ENCODE peak calls at places on chromosomes 11 and 22, in eight cellular contexts. X is colonic mucosa, G is lower lobe of right lung, B is neural progenitor cell, L is HCT116, E is neuronal stem cell, Q is heart right ventricle, D is fibroblast of lung. K is an unnamed sample.

GRCh38 chr22:20953668-20954500 is 13.2 kb upstream of the AIFM3 start:
- DNase-seq in B (no peak), X (no peak), D (peak), Q (no peak), E (no peak), L (no peak), G (no peak), K (no peak)

GRCh38 chr11:20397281-20397680 is 9.8 kb downstream of the PRMT3 start:
- DNase-seq in D (peak), X (no peak), Q (no peak), B (peak), G (no peak), E (no peak), L (peak), K (no peak)

GRCh38 chr22:39994566-39995345 is at the start of gene FAM83F:
- DNase-seq in D (no peak), E (no peak), L (peak), B (peak), X (peak), G (peak), Q (peak), K (no peak)

GRCh38 chr11:118436639-118437045 is 350 bp downstream of the KMT2A start:
- DNase-seq in Q (peak), L (no peak), D (peak), E (peak), B (no peak), X (no peak), G (peak), K (no peak)

GRCh38 chr11:75576445-75577049 is 14.5 kb downstream of the SERPINH1 start:
- DNase-seq in Q (no peak), L (no peak), G (peak), X (no peak), D (peak), E (no peak), B (no peak), K (peak)

GRCh38 chr11:4511846-4512245 is 29.4 kb downstream of the OR52K1 start:
- DNase-seq in L (no peak), B (no peak), D (no peak), X (no peak), Q (no peak), G (no peak), E (no peak), K (no peak)

GRCh38 chr11:121104223-121104831 is 3.3 kb downstream of the TECTA start:
- DNase-seq in E (no peak), L (no peak), B (no peak), D (no peak), Q (peak), G (no peak), X (no peak), K (no peak)

GRCh38 chr11:3123316-3123715 is 41.8 kb downstream of the OSBPL5 start:
- DNase-seq in L (no peak), B (no peak), G (peak), Q (peak), X (peak), E (no peak), D (peak), K (no peak)

GRCh38 chr22:27603823-27604190 is 197.7 kb downstream of the MN1 start:
- DNase-seq in D (peak), G (no peak), B (peak), X (no peak), L (no peak), E (no peak), Q (no peak), K (no peak)

GRCh38 chr11:27902981-27903624 is 202.8 kb upstream of the BDNF start:
- DNase-seq in D (peak), B (no peak), G (no peak), X (no peak), E (no peak), Q (no peak), L (no peak), K (no peak)

GRCh38 chr22:41305646-41306045 is 4.3 kb downstream of the ZC3H7B start:
- DNase-seq in D (peak), G (no peak), Q (no peak), E (no peak), X (no peak), L (no peak), B (no peak), K (peak)

GRCh38 chr22:46994265-46994664 is 231.8 kb downstream of the TBC1D22A start:
- DNase-seq in X (no peak), G (no peak), E (no peak), B (no peak), Q (no peak), L (no peak), D (no peak), K (no peak)

GRCh38 chr22:43829904-43830851 is 18.1 kb upstream of the EFCAB6 start:
- DNase-seq in L (no peak), E (no peak), G (peak), B (no peak), X (no peak), D (peak), Q (peak), K (no peak)

GRCh38 chr22:38317995-38318715 is 922 bp upstream of the CSNK1E start:
- DNase-seq in D (peak), Q (peak), B (peak), X (peak), L (peak), E (no peak), G (peak), K (peak)

GRCh38 chr11:3109921-3110706 is 52.9 kb upstream of the CARS1 start:
- DNase-seq in B (peak), Q (peak), E (no peak), D (no peak), G (peak), X (no peak), L (peak), K (peak)

GRCh38 chr11:103494491-103494890 is 385.3 kb downstream of the DYNC2H1 start:
- DNase-seq in Q (no peak), L (no peak), G (no peak), B (no peak), D (no peak), E (no peak), X (no peak), K (no peak)

GRCh38 chr11:44036811-44037657 is 10.7 kb upstream of the ACCSL start:
- DNase-seq in G (peak), L (peak), X (peak), E (peak), B (peak), D (peak), Q (peak), K (peak)
- H3K27ac ChIP-seq in G (no peak), L (no peak), X (no peak), E (no peak), B (no peak), D (no peak), Q (no peak), K (no peak)

DNA sequence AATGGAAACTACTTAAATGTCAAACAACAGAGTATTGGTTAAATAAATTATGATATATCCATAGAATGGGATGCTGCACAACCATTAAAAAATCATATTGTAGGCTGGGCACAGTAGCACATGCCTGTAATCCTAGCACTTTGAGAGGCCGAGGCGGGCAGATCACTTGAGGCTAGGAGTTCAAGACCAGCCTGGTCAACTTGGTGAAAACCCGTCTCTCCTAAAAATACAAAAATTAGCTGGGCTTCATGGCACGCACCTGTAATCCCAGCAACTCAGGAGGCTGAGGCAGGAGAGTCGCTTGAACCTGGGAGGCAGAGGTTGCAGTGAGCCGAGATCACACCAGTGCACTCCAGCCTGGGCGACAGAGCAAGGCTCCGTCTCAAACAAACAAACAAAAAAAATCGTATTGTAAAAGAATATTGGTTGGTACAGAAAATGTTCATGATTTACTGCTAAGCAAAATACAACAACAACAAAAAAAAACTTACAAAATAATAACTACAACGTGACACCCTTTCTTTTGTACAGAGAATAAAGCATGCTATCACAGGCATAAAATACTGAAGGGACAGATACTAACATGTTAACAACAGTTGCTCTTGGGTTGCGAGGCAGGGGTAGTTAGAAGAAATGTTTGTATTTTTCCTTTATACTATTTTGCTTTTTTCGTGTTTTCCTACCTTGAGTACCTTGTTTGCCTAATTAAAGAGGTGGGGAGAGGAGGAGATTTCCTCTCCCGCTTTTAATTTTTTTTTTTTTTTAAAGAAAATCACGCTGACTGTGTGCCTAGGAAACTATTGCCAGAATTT is 21.3 kb upstream of the RRAS2 start:
- DNase-seq in D (no peak), Q (no peak), G (no peak), X (no peak), L (no peak), B (no peak), E (no peak), K (no peak)
- H3K27ac ChIP-seq in D (no peak), Q (no peak), G (peak), X (no peak), L (no peak), B (no peak), E (no peak), K (no peak)

GRCh38 chr22:33512961-33513360 is 407.3 kb downstream of the LARGE1 start:
- DNase-seq in X (no peak), L (no peak), E (no peak), Q (no peak), B (peak), D (peak), G (no peak), K (no peak)
- H3K27ac ChIP-seq in X (no peak), L (no peak), E (no peak), Q (no peak), B (peak), D (no peak), G (no peak), K (no peak)

GRCh38 chr11:16924826-16925494 is 89.3 kb downstream of the PLEKHA7 start:
- DNase-seq in Q (peak), E (peak), B (peak), G (peak), X (peak), L (peak), D (peak), K (peak)
- H3K27ac ChIP-seq in Q (peak), E (no peak), B (no peak), G (peak), X (peak), L (peak), D (no peak), K (peak)

DNA sequence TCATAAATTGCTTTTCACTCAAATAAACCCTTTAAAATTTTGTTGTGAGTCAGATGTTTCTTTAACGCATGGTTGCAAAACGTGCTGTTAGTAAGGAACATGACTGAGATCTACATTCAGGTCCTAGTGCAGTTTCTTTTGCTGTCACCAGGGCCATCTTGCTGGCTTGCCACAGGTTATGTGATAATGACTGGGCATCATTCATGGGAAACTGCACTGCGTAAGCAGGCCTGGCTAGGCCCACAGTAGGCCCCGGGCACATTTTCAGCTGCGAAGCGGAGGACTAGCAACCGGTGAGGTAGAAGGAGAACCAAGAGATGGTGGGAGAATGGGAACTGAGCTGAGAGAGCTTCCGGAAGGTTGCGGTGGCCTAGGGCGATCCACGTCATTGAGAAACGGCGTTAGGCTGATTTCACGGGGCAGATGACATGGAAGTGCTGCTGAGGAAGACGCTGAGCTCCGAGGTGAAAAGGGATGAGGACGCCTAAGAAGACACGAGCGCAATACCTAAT is 3.2 kb upstream of the KLHDC7B start:
- DNase-seq in L (no peak), B (no peak), E (no peak), X (no peak), Q (no peak), G (no peak), D (no peak), K (no peak)
- H3K27ac ChIP-seq in L (no peak), B (no peak), E (no peak), X (peak), Q (peak), G (peak), D (no peak), K (peak)

DNA sequence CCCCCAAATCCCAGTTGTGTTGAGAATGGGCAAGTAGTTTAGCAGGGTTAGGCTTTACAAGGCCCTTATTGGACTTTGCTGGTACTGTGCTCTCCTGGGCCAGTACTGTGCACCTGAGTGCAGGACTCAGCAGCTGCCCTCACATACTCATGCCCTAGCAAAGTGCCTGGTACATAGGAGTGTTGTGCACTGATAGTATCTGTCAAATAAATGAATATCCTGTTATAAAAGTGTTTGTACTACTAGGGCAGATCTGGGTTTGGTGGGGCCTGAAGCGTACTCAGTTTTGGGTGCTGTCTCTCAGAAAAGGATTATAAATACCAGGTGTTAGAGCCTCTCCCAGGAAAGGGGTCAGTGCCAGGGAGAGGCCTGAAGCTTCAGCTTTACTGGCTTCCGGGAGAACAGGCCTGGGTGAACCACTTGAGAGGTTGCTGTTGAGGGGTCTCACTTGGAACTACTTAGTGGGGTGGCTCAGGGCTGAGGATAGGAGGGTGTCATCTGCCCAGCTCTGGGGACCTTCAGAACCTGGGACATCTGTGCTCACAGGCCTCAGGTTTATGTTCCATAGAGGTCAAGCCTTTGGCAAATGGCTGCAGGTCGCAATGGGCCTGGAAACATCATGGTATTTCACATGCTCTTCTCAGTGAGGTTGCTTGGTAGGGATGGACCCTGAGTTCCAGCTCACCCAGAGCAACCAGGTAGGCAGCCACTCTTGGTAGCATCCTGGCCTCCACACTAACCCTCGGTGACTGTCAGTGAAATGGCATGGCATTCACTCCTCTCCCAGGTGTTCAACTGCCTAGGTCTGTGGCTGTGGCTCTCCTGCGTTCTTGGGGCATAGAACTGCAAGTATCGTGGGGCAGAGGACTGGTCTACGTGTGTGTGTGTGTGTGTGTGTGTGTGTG is 106.1 kb downstream of the ZBTB16 start:
- DNase-seq in G (no peak), D (no peak), B (no peak), X (no peak), L (no peak), Q (no peak), E (no peak), K (no peak)
- H3K27ac ChIP-seq in G (peak), D (no peak), B (no peak), X (peak), L (no peak), Q (peak), E (no peak), K (no peak)

GRCh38 chr11:65295571-65296338 is 18.9 kb upstream of the CDC42EP2 start:
- DNase-seq in L (no peak), Q (no peak), G (no peak), B (no peak), D (no peak), E (no peak), X (no peak), K (no peak)

GRCh38 chr11:65295001-65295400 is 19.7 kb upstream of the CDC42EP2 start:
- DNase-seq in G (no peak), X (no peak), D (no peak), E (no peak), B (no peak), L (no peak), Q (no peak), K (no peak)

GRCh38 chr11:65292866-65293265 is 21.8 kb upstream of the CDC42EP2 start:
- DNase-seq in Q (no peak), B (no peak), D (no peak), X (no peak), E (no peak), L (no peak), G (no peak), K (no peak)

GRCh38 chr11:65291613-65292012 is 23.1 kb upstream of the CDC42EP2 start:
- DNase-seq in G (no peak), D (peak), B (no peak), E (no peak), L (no peak), X (no peak), Q (no peak), K (peak)

DNA sequence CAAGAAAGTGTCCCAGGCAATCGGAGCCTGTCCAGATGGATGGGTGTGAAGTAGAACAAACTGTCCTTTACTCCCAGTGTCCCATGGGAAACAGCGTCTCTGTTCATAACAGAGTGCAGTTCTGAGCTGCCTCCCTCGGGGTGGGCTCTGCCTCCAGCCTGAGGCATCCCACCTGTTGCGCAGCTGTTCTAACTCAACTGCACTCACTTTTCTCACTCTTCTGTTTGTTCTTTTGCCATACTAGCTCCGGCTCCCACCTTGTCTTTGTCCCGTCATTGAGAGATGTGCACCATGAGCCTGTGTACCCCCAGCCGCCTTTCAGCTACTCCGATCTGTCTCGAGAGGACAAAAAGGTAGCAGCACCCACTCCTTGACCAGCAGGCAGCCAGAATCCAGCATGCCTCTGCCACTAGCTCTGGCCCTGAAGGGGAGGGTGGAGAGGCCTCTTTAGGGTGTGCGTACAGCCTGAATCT is 20.7 kb upstream of the CDC42EP2 start:
- DNase-seq in B (no peak), D (no peak), L (no peak), E (no peak), G (no peak), X (no peak), Q (peak), K (no peak)
- H3K27ac ChIP-seq in B (no peak), D (peak), L (no peak), E (no peak), G (peak), X (peak), Q (peak), K (no peak)